ENCODE peak calls at places on chromosomes 7 and 10, in six cellular contexts. One of them, this sample, is unnamed.

GRCh38 chr7:107838816-107839584 is 36.0 kb upstream of the SLC26A3 start:
- DNase-seq in A549: no peak
- DNase-seq in transverse colon: no peak
- DNase-seq in lower lobe of right lung: no peak
- DNase-seq in hepatocyte: no peak
- DNase-seq in PC-9: no peak
- DNase-seq in this sample: no peak

GRCh38 chr7:112929411-112929810 is 139.2 kb upstream of the TMEM168 start:
- DNase-seq in A549: no peak
- DNase-seq in lower lobe of right lung: no peak
- DNase-seq in hepatocyte: no peak
- DNase-seq in transverse colon: no peak
- DNase-seq in PC-9: no peak
- DNase-seq in this sample: no peak

GRCh38 chr10:6746782-6747181 is 166.7 kb upstream of the PRKCQ start:
- DNase-seq in PC-9: no peak
- DNase-seq in hepatocyte: no peak
- DNase-seq in transverse colon: no peak
- DNase-seq in A549: no peak
- DNase-seq in lower lobe of right lung: no peak
- DNase-seq in this sample: no peak

GRCh38 chr7:144384071-144384470 is 19.4 kb downstream of the NOBOX start:
- DNase-seq in PC-9: no peak
- DNase-seq in lower lobe of right lung: no peak
- DNase-seq in A549: peak
- DNase-seq in transverse colon: peak
- DNase-seq in hepatocyte: peak
- DNase-seq in this sample: no peak

GRCh38 chr7:1103009-1103788 is 15.3 kb downstream of the GPER1 start:
- DNase-seq in PC-9: no peak
- DNase-seq in transverse colon: no peak
- DNase-seq in lower lobe of right lung: no peak
- DNase-seq in A549: no peak
- DNase-seq in hepatocyte: peak
- DNase-seq in this sample: no peak

GRCh38 chr7:157840913-157841756 is 504.3 kb downstream of the DNAJB6 start:
- DNase-seq in A549: no peak
- DNase-seq in lower lobe of right lung: peak
- DNase-seq in transverse colon: no peak
- DNase-seq in hepatocyte: no peak
- DNase-seq in PC-9: no peak
- DNase-seq in this sample: no peak

GRCh38 chr7:44735403-44736165 is 13.1 kb upstream of the ZMIZ2 start:
- DNase-seq in A549: peak
- DNase-seq in hepatocyte: no peak
- DNase-seq in PC-9: peak
- DNase-seq in lower lobe of right lung: no peak
- DNase-seq in transverse colon: no peak
- DNase-seq in this sample: peak

GRCh38 chr10:5465976-5466450 is 33.4 kb downstream of the CALML5 start:
- DNase-seq in lower lobe of right lung: no peak
- DNase-seq in A549: no peak
- DNase-seq in transverse colon: peak
- DNase-seq in hepatocyte: no peak
- DNase-seq in PC-9: no peak
- DNase-seq in this sample: no peak

GRCh38 chr7:455110-455928 is 64.3 kb downstream of the PDGFA start:
- DNase-seq in lower lobe of right lung: peak
- DNase-seq in PC-9: no peak
- DNase-seq in A549: no peak
- DNase-seq in transverse colon: peak
- DNase-seq in hepatocyte: peak
- DNase-seq in this sample: no peak

GRCh38 chr10:17075510-17075909 is 54.1 kb downstream of the CUBN start:
- DNase-seq in transverse colon: no peak
- DNase-seq in lower lobe of right lung: no peak
- DNase-seq in A549: peak
- DNase-seq in PC-9: peak
- DNase-seq in hepatocyte: peak
- DNase-seq in this sample: peak

GRCh38 chr7:115869225-115869624 is 161.3 kb downstream of the TFEC start:
- DNase-seq in transverse colon: no peak
- DNase-seq in hepatocyte: no peak
- DNase-seq in PC-9: no peak
- DNase-seq in A549: no peak
- DNase-seq in lower lobe of right lung: no peak
- DNase-seq in this sample: no peak

GRCh38 chr10:98609265-98609664 is 162.5 kb upstream of the HPS1 start:
- DNase-seq in PC-9: no peak
- DNase-seq in A549: no peak
- DNase-seq in transverse colon: no peak
- DNase-seq in hepatocyte: no peak
- DNase-seq in lower lobe of right lung: no peak
- DNase-seq in this sample: no peak

GRCh38 chr10:5643356-5643755 is 23.0 kb downstream of the ASB13 start:
- DNase-seq in lower lobe of right lung: no peak
- DNase-seq in transverse colon: no peak
- DNase-seq in hepatocyte: peak
- DNase-seq in PC-9: no peak
- DNase-seq in A549: no peak
- DNase-seq in this sample: no peak

GRCh38 chr7:134071355-134072331 is 55.5 kb upstream of the LRGUK start:
- DNase-seq in A549: no peak
- DNase-seq in lower lobe of right lung: no peak
- DNase-seq in PC-9: peak
- DNase-seq in transverse colon: no peak
- DNase-seq in hepatocyte: no peak
- DNase-seq in this sample: no peak

GRCh38 chr10:78853864-78854263 is 214.9 kb upstream of the ZMIZ1 start:
- DNase-seq in PC-9: no peak
- DNase-seq in hepatocyte: no peak
- DNase-seq in lower lobe of right lung: no peak
- DNase-seq in A549: no peak
- DNase-seq in transverse colon: no peak
- DNase-seq in this sample: no peak

GRCh38 chr7:157461805-157462771 is 125.3 kb downstream of the DNAJB6 start:
- DNase-seq in transverse colon: peak
- DNase-seq in PC-9: no peak
- DNase-seq in A549: no peak
- DNase-seq in hepatocyte: no peak
- DNase-seq in lower lobe of right lung: no peak
- DNase-seq in this sample: no peak

GRCh38 chr10:32114500-32114899 is 58.3 kb upstream of the KIF5B start:
- DNase-seq in hepatocyte: no peak
- DNase-seq in PC-9: peak
- DNase-seq in transverse colon: no peak
- DNase-seq in lower lobe of right lung: no peak
- DNase-seq in A549: no peak
- DNase-seq in this sample: no peak

GRCh38 chr7:143015102-143015501 is 11.8 kb downstream of the OR9A2 start:
- DNase-seq in hepatocyte: no peak
- DNase-seq in lower lobe of right lung: no peak
- DNase-seq in transverse colon: no peak
- DNase-seq in PC-9: no peak
- DNase-seq in A549: no peak
- DNase-seq in this sample: no peak
- H3K4me3 ChIP-seq in hepatocyte: no peak
- H3K4me3 ChIP-seq in lower lobe of right lung: no peak
- H3K4me3 ChIP-seq in transverse colon: no peak
- H3K4me3 ChIP-seq in PC-9: no peak
- H3K4me3 ChIP-seq in A549: no peak
- H3K4me3 ChIP-seq in this sample: no peak

GRCh38 chr7:45892407-45893035 is 4.2 kb downstream of the IGFBP1 start:
- DNase-seq in hepatocyte: no peak
- DNase-seq in A549: no peak
- DNase-seq in PC-9: no peak
- DNase-seq in transverse colon: no peak
- DNase-seq in lower lobe of right lung: no peak
- DNase-seq in this sample: no peak

GRCh38 chr7:45897042-45897690 is 8.9 kb downstream of the IGFBP1 start:
- DNase-seq in transverse colon: no peak
- DNase-seq in A549: no peak
- DNase-seq in lower lobe of right lung: no peak
- DNase-seq in PC-9: peak
- DNase-seq in hepatocyte: no peak
- DNase-seq in this sample: peak

GRCh38 chr7:45893996-45894664 is 5.8 kb downstream of the IGFBP1 start:
- DNase-seq in A549: no peak
- DNase-seq in hepatocyte: no peak
- DNase-seq in PC-9: no peak
- DNase-seq in transverse colon: no peak
- DNase-seq in lower lobe of right lung: no peak
- DNase-seq in this sample: no peak

GRCh38 chr7:45893374-45893995 is 5.2 kb downstream of the IGFBP1 start:
- DNase-seq in A549: no peak
- DNase-seq in lower lobe of right lung: no peak
- DNase-seq in hepatocyte: no peak
- DNase-seq in PC-9: no peak
- DNase-seq in transverse colon: no peak
- DNase-seq in this sample: no peak

GRCh38 chr7:45894665-45895062 is 6.4 kb downstream of the IGFBP1 start:
- DNase-seq in hepatocyte: no peak
- DNase-seq in PC-9: no peak
- DNase-seq in A549: no peak
- DNase-seq in transverse colon: no peak
- DNase-seq in lower lobe of right lung: no peak
- DNase-seq in this sample: no peak
- TF ChIP-seq CTCF in hepatocyte: no peak
- TF ChIP-seq CTCF in PC-9: no peak
- TF ChIP-seq CTCF in A549: no peak
- TF ChIP-seq CTCF in transverse colon: no peak
- TF ChIP-seq CTCF in lower lobe of right lung: no peak
- TF ChIP-seq CTCF in this sample: no peak

GRCh38 chr10:14669576-14669975 is 105.1 kb downstream of the FAM107B start:
- DNase-seq in lower lobe of right lung: no peak
- DNase-seq in PC-9: no peak
- DNase-seq in hepatocyte: no peak
- DNase-seq in A549: no peak
- DNase-seq in transverse colon: no peak
- DNase-seq in this sample: no peak
- H3K4me3 ChIP-seq in lower lobe of right lung: no peak
- H3K4me3 ChIP-seq in PC-9: no peak
- H3K4me3 ChIP-seq in hepatocyte: no peak
- H3K4me3 ChIP-seq in A549: no peak
- H3K4me3 ChIP-seq in transverse colon: no peak
- H3K4me3 ChIP-seq in this sample: no peak

GRCh38 chr7:80907141-80907601 is 11.7 kb downstream of the SEMA3C start:
- DNase-seq in hepatocyte: peak
- DNase-seq in lower lobe of right lung: no peak
- DNase-seq in transverse colon: no peak
- DNase-seq in PC-9: no peak
- DNase-seq in A549: no peak
- DNase-seq in this sample: no peak

GRCh38 chr7:80907612-80908011 is 11.2 kb downstream of the SEMA3C start:
- DNase-seq in A549: no peak
- DNase-seq in transverse colon: no peak
- DNase-seq in hepatocyte: no peak
- DNase-seq in PC-9: no peak
- DNase-seq in lower lobe of right lung: no peak
- DNase-seq in this sample: no peak

GRCh38 chr7:80905334-80905733 is 13.5 kb downstream of the SEMA3C start:
- DNase-seq in A549: no peak
- DNase-seq in PC-9: no peak
- DNase-seq in hepatocyte: no peak
- DNase-seq in transverse colon: no peak
- DNase-seq in lower lobe of right lung: no peak
- DNase-seq in this sample: no peak

GRCh38 chr7:80908360-80908797 is 10.5 kb downstream of the SEMA3C start:
- DNase-seq in PC-9: no peak
- DNase-seq in lower lobe of right lung: no peak
- DNase-seq in A549: no peak
- DNase-seq in hepatocyte: no peak
- DNase-seq in transverse colon: no peak
- DNase-seq in this sample: no peak

DNA sequence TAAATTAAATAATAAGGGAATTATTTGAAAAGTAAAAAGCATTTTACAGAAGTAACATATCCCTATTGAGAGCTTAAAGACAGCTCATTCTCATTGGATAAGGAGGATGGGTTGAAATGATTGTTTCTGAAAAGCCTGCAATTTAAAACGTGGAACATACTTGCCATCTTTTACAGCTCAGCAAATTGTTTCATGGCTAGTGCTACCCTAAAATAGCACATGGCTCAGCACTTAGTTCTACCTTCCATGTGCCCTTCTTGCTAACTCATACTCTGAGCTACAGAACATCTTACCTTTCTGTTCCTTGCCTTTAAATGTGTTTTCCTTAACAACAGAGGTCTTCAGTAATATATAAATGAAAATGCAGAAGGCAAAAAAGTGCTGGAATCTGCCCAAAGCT is 8.6 kb downstream of the SEMA3C start:
- DNase-seq in PC-9: no peak
- DNase-seq in hepatocyte: no peak
- DNase-seq in transverse colon: no peak
- DNase-seq in A549: no peak
- DNase-seq in lower lobe of right lung: no peak
- DNase-seq in this sample: no peak
- TF ChIP-seq CTCF in PC-9: no peak
- TF ChIP-seq CTCF in hepatocyte: no peak
- TF ChIP-seq CTCF in transverse colon: no peak
- TF ChIP-seq CTCF in A549: no peak
- TF ChIP-seq CTCF in lower lobe of right lung: no peak
- TF ChIP-seq CTCF in this sample: no peak

GRCh38 chr10:77638766-77639101 is 1.1 kb upstream of the KCNMA1 start:
- DNase-seq in lower lobe of right lung: no peak
- DNase-seq in A549: no peak
- DNase-seq in PC-9: no peak
- DNase-seq in transverse colon: no peak
- DNase-seq in hepatocyte: no peak
- DNase-seq in this sample: no peak
- H3K4me3 ChIP-seq in lower lobe of right lung: peak
- H3K4me3 ChIP-seq in A549: peak
- H3K4me3 ChIP-seq in PC-9: no peak
- H3K4me3 ChIP-seq in transverse colon: peak
- H3K4me3 ChIP-seq in hepatocyte: no peak
- H3K4me3 ChIP-seq in this sample: peak

DNA sequence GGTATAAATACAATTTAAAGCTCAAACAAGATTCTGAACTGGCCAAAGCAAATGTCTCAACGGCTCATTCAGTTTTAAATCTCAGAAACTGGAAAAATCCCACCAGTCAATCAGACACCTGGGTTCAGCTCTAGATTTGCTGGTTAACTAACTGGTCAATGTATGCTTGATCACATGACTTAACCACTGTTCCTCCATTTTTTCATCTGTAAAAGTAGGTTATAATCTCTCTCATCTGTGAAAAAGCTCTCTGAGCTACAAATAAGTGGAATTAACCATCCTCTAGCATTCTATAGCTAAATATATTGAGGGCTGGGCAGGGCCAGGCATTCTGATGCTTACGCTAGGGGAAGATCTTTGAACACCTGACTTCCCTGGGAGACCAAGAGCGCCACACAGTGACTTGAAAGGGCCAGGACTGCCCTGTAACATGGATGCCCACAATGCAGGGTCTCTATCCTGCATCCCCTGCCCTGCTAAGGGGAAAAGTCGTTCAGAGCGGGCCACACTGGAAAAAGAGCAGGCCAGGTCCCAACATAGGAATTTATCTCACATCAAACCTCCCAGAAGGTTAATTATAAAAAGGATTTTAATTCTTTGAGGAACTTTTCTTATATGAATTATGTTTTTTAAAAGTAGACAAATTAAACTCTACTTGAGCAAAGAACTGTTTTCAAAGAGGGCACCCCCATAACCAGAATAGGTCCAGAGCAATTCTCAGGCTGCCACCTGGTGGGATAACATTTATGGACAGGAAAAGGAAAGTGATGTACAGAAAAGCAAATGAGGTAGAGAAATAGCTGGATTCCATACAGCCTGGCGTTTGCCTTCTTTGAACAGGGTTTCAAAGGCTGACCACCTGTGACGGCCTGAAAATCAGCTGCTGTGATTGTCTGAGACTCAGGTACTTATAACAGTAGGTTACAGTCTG is 1.8 kb downstream of the RP9 start:
- DNase-seq in hepatocyte: peak
- DNase-seq in lower lobe of right lung: no peak
- DNase-seq in transverse colon: peak
- DNase-seq in A549: peak
- DNase-seq in PC-9: no peak
- DNase-seq in this sample: no peak
- TF ChIP-seq CTCF in hepatocyte: peak
- TF ChIP-seq CTCF in lower lobe of right lung: peak
- TF ChIP-seq CTCF in transverse colon: peak
- TF ChIP-seq CTCF in A549: peak
- TF ChIP-seq CTCF in PC-9: peak
- TF ChIP-seq CTCF in this sample: peak

This sample was measured in AG09309.